ENCODE peak calls at places on chromosomes 2 and 18, in eight cellular contexts. One of them, this sample, is unnamed.
A peak's percentile ranks its signal among the peaks of the same experiment; 100 is the strongest.

GRCh38 chr2:196435189-196435588 is 204.3 kb upstream of the CCDC150 start:
- DNase-seq in spleen: no peak
- DNase-seq in heart left ventricle: no peak
- DNase-seq in ascending aorta: no peak
- DNase-seq in right cardiac atrium: no peak
- DNase-seq in GM23248: peak; percentile 40
- DNase-seq in CD4-positive, CD25-positive, alpha-beta regulatory T cell: no peak
- DNase-seq in sigmoid colon: no peak
- DNase-seq in this sample: no peak

GRCh38 chr2:40298026-40298425 is 153.9 kb downstream of the SLC8A1 start:
- DNase-seq in CD4-positive, CD25-positive, alpha-beta regulatory T cell: no peak
- DNase-seq in right cardiac atrium: no peak
- DNase-seq in GM23248: no peak
- DNase-seq in spleen: no peak
- DNase-seq in heart left ventricle: no peak
- DNase-seq in sigmoid colon: no peak
- DNase-seq in ascending aorta: no peak
- DNase-seq in this sample: no peak

GRCh38 chr18:75624836-75625235 is 197.3 kb upstream of the SMIM21 start:
- DNase-seq in CD4-positive, CD25-positive, alpha-beta regulatory T cell: no peak
- DNase-seq in GM23248: no peak
- DNase-seq in right cardiac atrium: no peak
- DNase-seq in ascending aorta: no peak
- DNase-seq in spleen: no peak
- DNase-seq in sigmoid colon: no peak
- DNase-seq in heart left ventricle: no peak
- DNase-seq in this sample: no peak

GRCh38 chr2:74952575-74952974 is 5.9 kb upstream of the POLE4 start:
- DNase-seq in sigmoid colon: no peak
- DNase-seq in heart left ventricle: no peak
- DNase-seq in CD4-positive, CD25-positive, alpha-beta regulatory T cell: no peak
- DNase-seq in ascending aorta: no peak
- DNase-seq in right cardiac atrium: no peak
- DNase-seq in spleen: no peak
- DNase-seq in GM23248: no peak
- DNase-seq in this sample: no peak

GRCh38 chr2:187329586-187329985 is 118.5 kb downstream of the CALCRL start:
- DNase-seq in right cardiac atrium: no peak
- DNase-seq in GM23248: no peak
- DNase-seq in heart left ventricle: no peak
- DNase-seq in ascending aorta: no peak
- DNase-seq in spleen: no peak
- DNase-seq in sigmoid colon: no peak
- DNase-seq in CD4-positive, CD25-positive, alpha-beta regulatory T cell: no peak
- DNase-seq in this sample: no peak

GRCh38 chr2:205463626-205464025 is 218.7 kb upstream of the NRP2 start:
- DNase-seq in heart left ventricle: no peak
- DNase-seq in right cardiac atrium: no peak
- DNase-seq in CD4-positive, CD25-positive, alpha-beta regulatory T cell: no peak
- DNase-seq in ascending aorta: no peak
- DNase-seq in GM23248: no peak
- DNase-seq in spleen: no peak
- DNase-seq in sigmoid colon: no peak
- DNase-seq in this sample: no peak

GRCh38 chr2:239098288-239098970 is 250.5 kb downstream of the TWIST2 start:
- DNase-seq in GM23248: peak; percentile 95
- DNase-seq in heart left ventricle: no peak
- DNase-seq in right cardiac atrium: no peak
- DNase-seq in CD4-positive, CD25-positive, alpha-beta regulatory T cell: no peak
- DNase-seq in sigmoid colon: peak; percentile 91
- DNase-seq in spleen: no peak
- DNase-seq in ascending aorta: no peak
- DNase-seq in this sample: no peak

GRCh38 chr18:75123113-75123512 is 85.8 kb downstream of the PTGR3 start:
- DNase-seq in right cardiac atrium: no peak
- DNase-seq in CD4-positive, CD25-positive, alpha-beta regulatory T cell: no peak
- DNase-seq in sigmoid colon: no peak
- DNase-seq in ascending aorta: no peak
- DNase-seq in spleen: peak; percentile 42
- DNase-seq in GM23248: no peak
- DNase-seq in heart left ventricle: no peak
- DNase-seq in this sample: no peak

GRCh38 chr2:52658598-52658997 is 1109.0 kb upstream of the CHAC2 start:
- DNase-seq in sigmoid colon: no peak
- DNase-seq in CD4-positive, CD25-positive, alpha-beta regulatory T cell: no peak
- DNase-seq in GM23248: peak; percentile 58
- DNase-seq in right cardiac atrium: no peak
- DNase-seq in heart left ventricle: no peak
- DNase-seq in spleen: no peak
- DNase-seq in ascending aorta: no peak
- DNase-seq in this sample: no peak

GRCh38 chr2:62304429-62305417 is 108.8 kb downstream of the B3GNT2 start:
- DNase-seq in right cardiac atrium: peak; percentile 91
- DNase-seq in heart left ventricle: peak; percentile 60
- DNase-seq in sigmoid colon: no peak
- DNase-seq in GM23248: peak; percentile 28
- DNase-seq in CD4-positive, CD25-positive, alpha-beta regulatory T cell: no peak
- DNase-seq in ascending aorta: peak; percentile 41
- DNase-seq in spleen: peak; percentile 92
- DNase-seq in this sample: no peak

GRCh38 chr2:128365217-128365905 is 46.7 kb upstream of the HS6ST1 start:
- DNase-seq in ascending aorta: no peak
- DNase-seq in sigmoid colon: no peak
- DNase-seq in spleen: no peak
- DNase-seq in CD4-positive, CD25-positive, alpha-beta regulatory T cell: no peak
- DNase-seq in heart left ventricle: no peak
- DNase-seq in right cardiac atrium: no peak
- DNase-seq in GM23248: peak; percentile 66
- DNase-seq in this sample: no peak

GRCh38 chr2:235740821-235741220 is 247.0 kb downstream of the AGAP1 start:
- DNase-seq in right cardiac atrium: no peak
- DNase-seq in heart left ventricle: no peak
- DNase-seq in GM23248: no peak
- DNase-seq in sigmoid colon: no peak
- DNase-seq in ascending aorta: no peak
- DNase-seq in spleen: no peak
- DNase-seq in CD4-positive, CD25-positive, alpha-beta regulatory T cell: no peak
- DNase-seq in this sample: no peak

GRCh38 chr2:1907283-1907682 is 163.0 kb upstream of the PXDN start:
- DNase-seq in right cardiac atrium: no peak
- DNase-seq in CD4-positive, CD25-positive, alpha-beta regulatory T cell: no peak
- DNase-seq in heart left ventricle: no peak
- DNase-seq in sigmoid colon: no peak
- DNase-seq in GM23248: no peak
- DNase-seq in ascending aorta: no peak
- DNase-seq in spleen: no peak
- DNase-seq in this sample: no peak

GRCh38 chr2:119257198-119257597 is 33.6 kb downstream of the STEAP3 start:
- DNase-seq in GM23248: no peak
- DNase-seq in ascending aorta: no peak
- DNase-seq in right cardiac atrium: no peak
- DNase-seq in sigmoid colon: no peak
- DNase-seq in heart left ventricle: no peak
- DNase-seq in spleen: no peak
- DNase-seq in CD4-positive, CD25-positive, alpha-beta regulatory T cell: no peak
- DNase-seq in this sample: no peak

GRCh38 chr2:69902213-69902922 is 8.6 kb downstream of the SNRNP27 start:
- DNase-seq in CD4-positive, CD25-positive, alpha-beta regulatory T cell: peak; percentile 24
- DNase-seq in sigmoid colon: no peak
- DNase-seq in spleen: peak; percentile 88
- DNase-seq in right cardiac atrium: no peak
- DNase-seq in GM23248: no peak
- DNase-seq in ascending aorta: no peak
- DNase-seq in heart left ventricle: no peak
- DNase-seq in this sample: peak; percentile 16
- H3K27ac ChIP-seq in CD4-positive, CD25-positive, alpha-beta regulatory T cell: peak overlapping the region; percentile 72
- H3K27ac ChIP-seq in sigmoid colon: no peak overlapping the region
- H3K27ac ChIP-seq in spleen: peak overlapping the region; percentile 22
- H3K27ac ChIP-seq in right cardiac atrium: no peak overlapping the region
- H3K27ac ChIP-seq in GM23248: no peak overlapping the region
- H3K27ac ChIP-seq in ascending aorta: no peak overlapping the region
- H3K27ac ChIP-seq in heart left ventricle: no peak overlapping the region
- H3K27ac ChIP-seq in this sample: peak overlapping the region; percentile 58

DNA sequence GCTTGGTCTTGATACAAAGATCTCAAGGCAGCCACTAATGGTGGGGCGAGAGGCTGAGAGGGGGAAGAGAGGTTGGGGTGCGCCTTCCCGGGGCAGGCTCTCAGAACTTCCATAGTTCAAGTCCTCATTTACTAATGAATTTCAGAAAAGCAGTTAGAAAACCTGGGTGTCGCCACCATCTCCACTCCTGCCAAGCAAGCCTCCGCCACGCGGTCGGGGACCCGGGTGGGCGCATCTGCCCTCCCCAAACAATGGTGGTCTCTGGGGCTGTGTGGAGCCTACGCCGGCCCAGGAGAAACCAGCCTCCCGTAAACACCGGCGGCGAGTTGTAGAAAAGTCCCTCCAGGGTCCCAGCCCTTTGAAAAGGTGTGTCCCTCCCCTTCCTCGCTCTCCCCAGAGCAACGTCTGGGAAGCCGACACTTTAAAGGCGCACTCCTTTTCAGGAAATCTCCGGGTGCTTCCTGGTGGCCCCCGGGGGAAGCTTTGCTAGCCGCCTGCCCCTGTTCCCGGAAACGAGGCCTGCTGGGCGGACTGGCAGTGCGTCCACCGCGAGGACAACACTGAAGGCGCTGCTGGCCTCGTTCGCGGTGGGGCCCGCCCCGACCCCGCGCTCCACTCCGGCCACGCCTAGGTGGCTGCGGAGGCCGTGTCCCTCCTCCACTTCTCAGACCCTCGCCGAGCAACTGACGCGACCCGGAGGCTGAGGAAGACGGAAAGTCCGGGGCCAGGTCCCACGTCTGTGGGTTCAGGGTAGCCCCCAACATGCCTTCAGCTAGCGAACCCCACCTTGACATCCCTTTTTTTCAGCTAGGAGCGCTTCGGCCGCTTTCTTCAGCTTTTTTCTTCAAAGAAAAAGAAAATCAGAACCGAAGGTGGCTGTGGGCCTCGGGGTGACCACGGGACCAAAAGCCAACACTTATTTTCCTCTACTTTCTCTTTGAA is 16.8 kb downstream of the EVX2 start:
- DNase-seq in ascending aorta: no peak
- DNase-seq in spleen: no peak
- DNase-seq in heart left ventricle: no peak
- DNase-seq in right cardiac atrium: no peak
- DNase-seq in CD4-positive, CD25-positive, alpha-beta regulatory T cell: no peak
- DNase-seq in GM23248: no peak
- DNase-seq in sigmoid colon: no peak
- DNase-seq in this sample: no peak
- H3K27me3 ChIP-seq in ascending aorta: peaks cover 11% of the 10 kb centered on the region
- H3K27me3 ChIP-seq in spleen: peaks cover 9% of the 10 kb centered on the region
- H3K27me3 ChIP-seq in heart left ventricle: peaks cover 100% of the 10 kb centered on the region
- H3K27me3 ChIP-seq in right cardiac atrium: no peaks in the 10 kb centered on the region
- H3K27me3 ChIP-seq in CD4-positive, CD25-positive, alpha-beta regulatory T cell: peaks cover 66% of the 10 kb centered on the region
- H3K27me3 ChIP-seq in GM23248: peaks cover 67% of the 10 kb centered on the region
- H3K27me3 ChIP-seq in sigmoid colon: no peaks in the 10 kb centered on the region
- H3K27me3 ChIP-seq in this sample: peaks cover 15% of the 10 kb centered on the region

GRCh38 chr2:241506793-241507429 is 1.5 kb downstream of the STK25 start:
- DNase-seq in heart left ventricle: no peak
- DNase-seq in right cardiac atrium: peak; percentile 65
- DNase-seq in CD4-positive, CD25-positive, alpha-beta regulatory T cell: no peak
- DNase-seq in GM23248: peak; percentile 30
- DNase-seq in sigmoid colon: no peak
- DNase-seq in ascending aorta: no peak
- DNase-seq in spleen: peak; percentile 75
- DNase-seq in this sample: no peak

GRCh38 chr2:241507430-241508239 is 749 bp downstream of the STK25 start:
- DNase-seq in CD4-positive, CD25-positive, alpha-beta regulatory T cell: peak; percentile 22
- DNase-seq in spleen: peak; percentile 91
- DNase-seq in sigmoid colon: no peak
- DNase-seq in heart left ventricle: no peak
- DNase-seq in GM23248: peak; percentile 79
- DNase-seq in ascending aorta: no peak
- DNase-seq in right cardiac atrium: peak; percentile 56
- DNase-seq in this sample: peak; percentile 37

GRCh38 chr2:241509408-241509784 is 1.0 kb upstream of the STK25 start:
- DNase-seq in sigmoid colon: no peak
- DNase-seq in spleen: no peak
- DNase-seq in ascending aorta: no peak
- DNase-seq in CD4-positive, CD25-positive, alpha-beta regulatory T cell: no peak
- DNase-seq in heart left ventricle: no peak
- DNase-seq in GM23248: no peak
- DNase-seq in right cardiac atrium: no peak
- DNase-seq in this sample: no peak

GRCh38 chr2:241508510-241509407 is at the start of gene STK25:
- DNase-seq in right cardiac atrium: peak; percentile 99
- DNase-seq in ascending aorta: peak; percentile 91
- DNase-seq in GM23248: peak; percentile 99
- DNase-seq in sigmoid colon: peak; percentile 99
- DNase-seq in heart left ventricle: peak; percentile 98
- DNase-seq in spleen: peak; percentile 99
- DNase-seq in CD4-positive, CD25-positive, alpha-beta regulatory T cell: peak; percentile 98
- DNase-seq in this sample: peak; percentile 97

GRCh38 chr2:241508240-241508509 is 209 bp downstream of the STK25 start:
- DNase-seq in ascending aorta: no peak
- DNase-seq in CD4-positive, CD25-positive, alpha-beta regulatory T cell: no peak
- DNase-seq in right cardiac atrium: no peak
- DNase-seq in spleen: no peak
- DNase-seq in sigmoid colon: no peak
- DNase-seq in GM23248: no peak
- DNase-seq in heart left ventricle: no peak
- DNase-seq in this sample: no peak
- H3K27ac ChIP-seq in ascending aorta: peak overlapping the region; percentile 88
- H3K27ac ChIP-seq in CD4-positive, CD25-positive, alpha-beta regulatory T cell: peak overlapping the region; percentile 79
- H3K27ac ChIP-seq in right cardiac atrium: peak overlapping the region; percentile 67
- H3K27ac ChIP-seq in spleen: peak overlapping the region; percentile 90
- H3K27ac ChIP-seq in sigmoid colon: peak overlapping the region; percentile 91
- H3K27ac ChIP-seq in GM23248: no peak overlapping the region
- H3K27ac ChIP-seq in heart left ventricle: peak overlapping the region; percentile 91
- H3K27ac ChIP-seq in this sample: peak overlapping the region; percentile 81

GRCh38 chr2:3703741-3704355 is 473 bp downstream of the DCDC2C start:
- DNase-seq in CD4-positive, CD25-positive, alpha-beta regulatory T cell: no peak
- DNase-seq in GM23248: peak; percentile 7
- DNase-seq in heart left ventricle: no peak
- DNase-seq in sigmoid colon: no peak
- DNase-seq in right cardiac atrium: no peak
- DNase-seq in ascending aorta: no peak
- DNase-seq in spleen: no peak
- DNase-seq in this sample: no peak

GRCh38 chr2:3705808-3706207 is 2.4 kb downstream of the DCDC2C start:
- DNase-seq in spleen: no peak
- DNase-seq in GM23248: no peak
- DNase-seq in CD4-positive, CD25-positive, alpha-beta regulatory T cell: no peak
- DNase-seq in ascending aorta: no peak
- DNase-seq in sigmoid colon: no peak
- DNase-seq in right cardiac atrium: no peak
- DNase-seq in heart left ventricle: no peak
- DNase-seq in this sample: no peak

GRCh38 chr2:3706892-3707291 is 3.5 kb downstream of the DCDC2C start:
- DNase-seq in right cardiac atrium: no peak
- DNase-seq in spleen: no peak
- DNase-seq in ascending aorta: no peak
- DNase-seq in sigmoid colon: no peak
- DNase-seq in GM23248: no peak
- DNase-seq in heart left ventricle: no peak
- DNase-seq in CD4-positive, CD25-positive, alpha-beta regulatory T cell: no peak
- DNase-seq in this sample: no peak

GRCh38 chr2:3704647-3705046 is 1.3 kb downstream of the DCDC2C start:
- DNase-seq in GM23248: no peak
- DNase-seq in sigmoid colon: no peak
- DNase-seq in ascending aorta: no peak
- DNase-seq in CD4-positive, CD25-positive, alpha-beta regulatory T cell: no peak
- DNase-seq in heart left ventricle: no peak
- DNase-seq in spleen: no peak
- DNase-seq in right cardiac atrium: no peak
- DNase-seq in this sample: no peak

GRCh38 chr2:3703236-3703682 is at the start of gene DCDC2C:
- DNase-seq in CD4-positive, CD25-positive, alpha-beta regulatory T cell: no peak
- DNase-seq in heart left ventricle: no peak
- DNase-seq in ascending aorta: no peak
- DNase-seq in GM23248: no peak
- DNase-seq in right cardiac atrium: no peak
- DNase-seq in spleen: no peak
- DNase-seq in sigmoid colon: no peak
- DNase-seq in this sample: no peak
- H3K27me3 ChIP-seq in CD4-positive, CD25-positive, alpha-beta regulatory T cell: peaks cover 8% of the 10 kb centered on the region
- H3K27me3 ChIP-seq in heart left ventricle: peaks cover 28% of the 10 kb centered on the region
- H3K27me3 ChIP-seq in ascending aorta: no peaks in the 10 kb centered on the region
- H3K27me3 ChIP-seq in GM23248: peaks cover 25% of the 10 kb centered on the region
- H3K27me3 ChIP-seq in right cardiac atrium: no peaks in the 10 kb centered on the region
- H3K27me3 ChIP-seq in spleen: no peaks in the 10 kb centered on the region
- H3K27me3 ChIP-seq in sigmoid colon: peaks cover 12% of the 10 kb centered on the region
- H3K27me3 ChIP-seq in this sample: peaks cover 4% of the 10 kb centered on the region